ENCODE peak calls at places on chromosomes 5 and 9, in nine cellular contexts. W is heart left ventricle; S is cardiac muscle cell; V is left lung; D is fibroblast of lung; C is sigmoid colon; A is esophagus squamous epithelium; U is lung; O is naive thymus-derived CD4-positive, alpha-beta T cell. T is an unnamed sample. For H3K4me1 and H3K27me3, the result is how much of the 10 kb centered on the place peaks cover.

GRCh38 chr9:38432922-38433510 is 8.8 kb upstream of the IGFBPL1 start:
- DNase-seq in W (no peak), S (peak), V (no peak), D (peak), C (no peak), A (no peak), U (no peak), O (peak), T (no peak)

GRCh38 chr5:123717139-123717538 is 205.2 kb downstream of the CSNK1G3 start:
- DNase-seq in W (no peak), S (peak), V (no peak), D (peak), C (no peak), A (no peak), U (no peak), O (no peak), T (no peak)

GRCh38 chr9:136386018-136386417 is 12.5 kb upstream of the CARD9 start:
- DNase-seq in W (no peak), S (no peak), V (no peak), D (no peak), C (no peak), A (no peak), U (no peak), O (no peak), T (no peak)

GRCh38 chr5:20554001-20554400 is 566.0 kb upstream of the CDH18 start:
- DNase-seq in W (no peak), S (peak), V (no peak), D (peak), C (no peak), A (no peak), U (no peak), O (no peak), T (no peak)

GRCh38 chr5:5615569-5615968 is 193.1 kb downstream of the ICE1 start:
- DNase-seq in W (no peak), S (no peak), V (no peak), D (no peak), C (no peak), A (no peak), U (no peak), O (no peak), T (no peak)

GRCh38 chr5:59428391-59428790 is 465.1 kb downstream of the PDE4D start:
- DNase-seq in W (no peak), S (no peak), V (no peak), D (no peak), C (no peak), A (no peak), U (no peak), O (no peak), T (no peak)

GRCh38 chr5:179122411-179123108 is 62.4 kb downstream of the ZNF354C start:
- DNase-seq in W (no peak), S (no peak), V (peak), D (no peak), C (no peak), A (no peak), U (peak), O (no peak), T (no peak)

GRCh38 chr5:78508231-78508765 is 140.3 kb downstream of the LHFPL2 start:
- DNase-seq in W (no peak), S (peak), V (no peak), D (peak), C (no peak), A (no peak), U (no peak), O (no peak), T (no peak)

GRCh38 chr9:129482521-129483466 is 138.1 kb downstream of the C9orf50 start:
- DNase-seq in W (peak), S (peak), V (peak), D (peak), C (peak), A (no peak), U (peak), O (no peak), T (peak)

GRCh38 chr5:91245871-91246270 is 137.2 kb downstream of the ARRDC3 start:
- DNase-seq in W (no peak), S (peak), V (no peak), D (peak), C (no peak), A (no peak), U (no peak), O (no peak), T (no peak)

GRCh38 chr5:153863941-153864340 is 174.8 kb downstream of the FAM114A2 start:
- DNase-seq in W (no peak), S (no peak), V (no peak), D (no peak), C (no peak), A (no peak), U (no peak), O (no peak), T (no peak)

GRCh38 chr9:97567182-97567893 is 65.8 kb downstream of the TSTD2 start:
- DNase-seq in W (no peak), S (no peak), V (no peak), D (no peak), C (no peak), A (no peak), U (no peak), O (no peak), T (peak)

GRCh38 chr5:74625742-74626241 is 14.7 kb downstream of the ENC1 start:
- DNase-seq in W (no peak), S (peak), V (no peak), D (no peak), C (no peak), A (no peak), U (no peak), O (no peak), T (no peak)

GRCh38 chr5:68922172-68922987 is 171.4 kb upstream of the SLC30A5 start:
- DNase-seq in W (no peak), S (no peak), V (no peak), D (no peak), C (no peak), A (no peak), U (no peak), O (no peak), T (no peak)

GRCh38 chr9:120441446-120442279 is 138.3 kb downstream of the CDK5RAP2 start:
- DNase-seq in W (no peak), S (peak), V (no peak), D (peak), C (no peak), A (no peak), U (no peak), O (no peak), T (no peak)

GRCh38 chr5:126219616-126220015 is 203.6 kb upstream of the GRAMD2B start:
- DNase-seq in W (no peak), S (no peak), V (no peak), D (no peak), C (no peak), A (no peak), U (no peak), O (no peak), T (no peak)

GRCh38 chr5:59189482-59189881 is 606.6 kb downstream of the RAB3C start:
- DNase-seq in W (no peak), S (peak), V (no peak), D (no peak), C (no peak), A (no peak), U (no peak), O (no peak), T (no peak)

GRCh38 chr5:178090856-178091255 is 22.5 kb upstream of the N4BP3 start:
- DNase-seq in W (no peak), S (no peak), V (no peak), D (no peak), C (no peak), A (no peak), U (no peak), O (no peak), T (no peak)

GRCh38 chr9:35385042-35385441 is 104.9 kb upstream of the RUSC2 start:
- DNase-seq in W (no peak), S (peak), V (no peak), D (peak), C (no peak), A (no peak), U (no peak), O (no peak), T (no peak)

GRCh38 chr5:2684606-2685005 is 66.9 kb downstream of the IRX2 start:
- DNase-seq in W (no peak), S (no peak), V (no peak), D (no peak), C (no peak), A (no peak), U (no peak), O (no peak), T (no peak)

GRCh38 chr9:125110464-125110863 is 32.9 kb downstream of the SCAI start:
- DNase-seq in W (no peak), S (no peak), V (no peak), D (no peak), C (no peak), A (no peak), U (no peak), O (no peak), T (no peak)

GRCh38 chr9:121286973-121287721 is 19.2 kb downstream of the GSN start:
- DNase-seq in W (peak), S (peak), V (peak), D (peak), C (peak), A (peak), U (peak), O (no peak), T (peak)

GRCh38 chr9:98249774-98250173 is 5.7 kb downstream of the TBC1D2 start:
- DNase-seq in W (no peak), S (no peak), V (no peak), D (no peak), C (no peak), A (no peak), U (no peak), O (no peak), T (no peak)

GRCh38 chr9:137682431-137682991 is 63.7 kb downstream of the EHMT1 start:
- DNase-seq in W (no peak), S (no peak), V (no peak), D (no peak), C (no peak), A (no peak), U (no peak), O (no peak), T (no peak)

GRCh38 chr9:36537861-36538260 is 34.8 kb upstream of the MELK start:
- DNase-seq in W (no peak), S (no peak), V (no peak), D (no peak), C (no peak), A (no peak), U (no peak), O (no peak), T (no peak)

GRCh38 chr9:131405858-131406566 is 12.1 kb downstream of the PRRC2B start:
- DNase-seq in W (no peak), S (no peak), V (no peak), D (no peak), C (no peak), A (no peak), U (no peak), O (peak), T (no peak)
- H3K4me1 ChIP-seq in W (half or more), S (half or more), V (half or more), D (half or more), C (half or more), A (half or more), U (half or more), O (half or more), T (half or more)

GRCh38 chr9:76151267-76151666 is 243.0 kb downstream of the RFK start:
- DNase-seq in W (no peak), S (no peak), V (no peak), D (no peak), C (no peak), A (no peak), U (no peak), O (no peak), T (no peak)
- H3K27me3 ChIP-seq in W (under half), S (under half), V (under half), D (under half), C (under half), A (under half), U (under half), O (under half), T (under half)

DNA sequence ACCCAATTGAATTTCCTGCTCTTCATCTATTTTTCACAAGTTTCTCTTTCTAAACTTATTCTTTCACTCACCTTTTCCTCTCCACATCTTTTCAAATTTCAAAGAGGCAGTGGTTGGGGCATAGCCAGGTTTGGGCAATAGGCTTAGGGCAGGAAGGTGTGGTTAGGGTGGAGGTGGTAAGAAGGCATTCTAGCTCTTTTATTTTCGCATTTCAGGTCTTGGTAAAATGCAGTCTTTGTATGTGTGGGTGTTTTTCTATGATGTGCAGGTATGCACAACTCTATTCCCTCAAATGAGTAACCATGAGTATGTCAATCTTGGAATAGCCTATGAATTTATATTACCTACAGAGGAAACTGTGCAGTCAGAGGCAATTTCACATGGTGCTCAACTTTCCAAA is 129.8 kb upstream of the IFNE start:
- DNase-seq in W (no peak), S (no peak), V (no peak), D (no peak), C (no peak), A (no peak), U (no peak), O (peak), T (no peak)
- H3K4me1 ChIP-seq in W (under half), S (under half), V (under half), D (under half), C (under half), A (under half), U (under half), O (under half), T (under half)

GRCh38 chr5:131570757-131571156 is 64.3 kb downstream of the RAPGEF6 start:
- DNase-seq in W (no peak), S (peak), V (no peak), D (no peak), C (no peak), A (no peak), U (no peak), O (no peak), T (no peak)
- H3K27me3 ChIP-seq in W (under half), S (under half), V (under half), D (under half), C (under half), A (under half), U (under half), O (under half), T (under half)

GRCh38 chr5:16992006-16992405 is 55.9 kb upstream of the MYO10 start:
- DNase-seq in W (no peak), S (no peak), V (no peak), D (peak), C (no peak), A (no peak), U (no peak), O (no peak), T (no peak)

GRCh38 chr5:16992444-16992843 is 56.4 kb upstream of the MYO10 start:
- DNase-seq in W (no peak), S (no peak), V (no peak), D (no peak), C (no peak), A (no peak), U (no peak), O (no peak), T (no peak)

GRCh38 chr5:17000296-17000939 is 64.3 kb upstream of the MYO10 start:
- DNase-seq in W (no peak), S (peak), V (no peak), D (peak), C (no peak), A (no peak), U (no peak), O (no peak), T (no peak)

GRCh38 chr5:16994576-16994975 is 58.5 kb upstream of the MYO10 start:
- DNase-seq in W (no peak), S (no peak), V (no peak), D (no peak), C (no peak), A (no peak), U (no peak), O (no peak), T (no peak)

DNA sequence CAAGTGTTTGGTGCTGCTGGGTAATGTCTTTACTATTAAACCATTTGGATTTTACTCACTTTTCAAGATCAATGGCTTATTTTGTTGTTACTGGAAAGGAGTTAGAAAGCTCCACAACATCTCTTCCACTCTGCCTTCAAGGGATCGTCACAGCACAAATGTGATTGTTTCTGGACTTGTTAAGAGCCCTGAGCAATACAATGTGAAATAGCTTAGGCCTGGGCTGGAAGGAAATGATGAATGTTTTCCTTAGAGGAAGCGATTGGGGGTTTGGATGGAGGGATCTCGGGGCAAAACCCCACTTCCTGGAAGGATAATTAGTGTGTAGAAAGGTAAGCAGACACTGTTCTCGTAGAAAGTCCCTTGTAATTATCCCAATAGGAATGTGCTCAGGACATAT is 59.3 kb upstream of the MYO10 start:
- DNase-seq in W (no peak), S (peak), V (no peak), D (no peak), C (no peak), A (no peak), U (no peak), O (no peak), T (no peak)
- H3K4me1 ChIP-seq in W (under half), S (under half), V (under half), D (under half), C (under half), A (under half), U (under half), O (under half), T (under half)

DNA sequence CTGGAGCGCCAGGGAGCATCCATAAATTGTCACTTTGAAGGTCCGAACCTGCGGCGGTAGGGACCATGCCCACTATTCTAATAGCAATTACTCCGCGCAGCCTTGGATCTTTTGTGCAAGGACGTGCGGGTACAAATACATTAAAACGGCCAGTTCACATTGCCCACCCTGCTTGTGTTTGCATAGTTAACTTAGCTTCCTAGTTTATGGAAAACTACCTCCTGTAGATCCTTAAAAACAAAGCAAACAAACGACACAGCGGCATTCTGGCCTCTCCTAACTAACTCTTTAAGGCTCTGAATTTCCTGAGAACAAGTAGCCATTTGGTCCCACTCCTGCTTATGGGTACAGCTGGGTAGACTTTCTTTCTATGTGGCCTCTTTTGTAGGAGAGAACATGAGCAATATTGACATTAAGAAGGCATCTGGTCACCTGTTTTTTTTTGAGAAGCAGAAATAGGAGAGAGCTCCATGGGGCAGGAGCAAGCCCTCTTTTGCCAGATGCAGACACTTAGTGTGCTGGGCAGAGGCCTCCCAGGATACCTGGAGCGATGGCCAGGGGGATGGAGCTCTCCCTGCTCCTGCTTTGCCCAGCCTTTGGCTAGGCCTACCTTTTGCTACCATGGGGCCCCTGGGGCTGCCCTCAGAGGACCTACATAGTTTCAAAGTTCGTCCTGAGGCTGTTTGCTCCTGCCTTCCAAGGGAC is 2.1 kb upstream of the STC2 start:
- DNase-seq in W (no peak), S (no peak), V (no peak), D (no peak), C (no peak), A (no peak), U (no peak), O (no peak), T (no peak)
- H3K27me3 ChIP-seq in W (under half), S (under half), V (under half), D (under half), C (under half), A (half or more), U (under half), O (under half), T (under half)

GRCh38 chr5:111280282-111280901 is 56.2 kb downstream of the CAMK4 start:
- DNase-seq in W (no peak), S (no peak), V (no peak), D (no peak), C (no peak), A (no peak), U (no peak), O (no peak), T (no peak)
- H3K4me1 ChIP-seq in W (under half), S (under half), V (under half), D (under half), C (under half), A (under half), U (under half), O (under half), T (under half)

GRCh38 chr9:70413427-70413797 is 1.0 kb downstream of the KLF9 start:
- DNase-seq in W (no peak), S (no peak), V (no peak), D (no peak), C (no peak), A (peak), U (no peak), O (peak), T (no peak)
- H3K27me3 ChIP-seq in W (under half), S (half or more), V (under half), D (under half), C (under half), A (under half), U (under half), O (under half), T (under half)

GRCh38 chr9:89435315-89435823 is 62.5 kb downstream of the SEMA4D start:
- DNase-seq in W (no peak), S (no peak), V (peak), D (no peak), C (no peak), A (no peak), U (peak), O (no peak), T (no peak)
- H3K4me1 ChIP-seq in W (under half), S (under half), V (half or more), D (under half), C (under half), A (under half), U (under half), O (half or more), T (under half)

T was measured in gastrocnemius medialis.